ENCODE peak calls at places on chromosome 1, in eight cellular contexts. L, B, P, O, G, M, N and R are unnamed samples.

GRCh38 chr1:230270185-230270939 is 155.8 kb downstream of the PGBD5 start:
- DNase-seq in L (no peak), B (no peak), P (no peak), O (no peak), G (peak), M (no peak), N (no peak), R (no peak)

GRCh38 chr1:92408825-92409224 is 77.9 kb downstream of the GFI1 start:
- DNase-seq in L (no peak), B (no peak), P (peak), O (no peak), G (no peak), M (no peak), N (no peak), R (no peak)

GRCh38 chr1:12333036-12333785 is 103.4 kb downstream of the VPS13D start:
- DNase-seq in L (no peak), B (no peak), P (no peak), O (no peak), G (no peak), M (no peak), N (no peak), R (no peak)

GRCh38 chr1:25195835-25196234 is 36.5 kb downstream of the SYF2 start:
- DNase-seq in L (no peak), B (no peak), P (no peak), O (no peak), G (no peak), M (no peak), N (no peak), R (no peak)

GRCh38 chr1:3431266-3431665 is 23.2 kb upstream of the ARHGEF16 start:
- DNase-seq in L (no peak), B (peak), P (no peak), O (no peak), G (no peak), M (peak), N (peak), R (no peak)

GRCh38 chr1:23101101-23101827 is 67.4 kb downstream of the LUZP1 start:
- DNase-seq in L (no peak), B (no peak), P (peak), O (no peak), G (no peak), M (no peak), N (no peak), R (no peak)

GRCh38 chr1:154716012-154716411 is 108.0 kb upstream of the ADAR start:
- DNase-seq in L (no peak), B (no peak), P (no peak), O (peak), G (peak), M (no peak), N (no peak), R (no peak)

GRCh38 chr1:113904292-113904673 is 316 bp downstream of the AP4B1 start:
- DNase-seq in L (no peak), B (no peak), P (peak), O (no peak), G (peak), M (peak), N (peak), R (no peak)

GRCh38 chr1:203217139-203217621 is 12.3 kb downstream of the CHIT1 start:
- DNase-seq in L (no peak), B (no peak), P (no peak), O (no peak), G (no peak), M (no peak), N (no peak), R (no peak)

GRCh38 chr1:205851993-205852392 is 2.1 kb upstream of the PM20D1 start:
- DNase-seq in L (no peak), B (no peak), P (no peak), O (no peak), G (no peak), M (no peak), N (no peak), R (no peak)

GRCh38 chr1:42936309-42937078 is 22.2 kb downstream of the SLC2A1 start:
- DNase-seq in L (peak), B (no peak), P (peak), O (peak), G (peak), M (no peak), N (no peak), R (peak)

GRCh38 chr1:220123889-220124288 is 30.0 kb downstream of the IARS2 start:
- DNase-seq in L (no peak), B (no peak), P (no peak), O (peak), G (peak), M (no peak), N (peak), R (no peak)

GRCh38 chr1:21725738-21726392 is 56.7 kb upstream of the RAP1GAP start:
- DNase-seq in L (no peak), B (no peak), P (no peak), O (no peak), G (no peak), M (no peak), N (no peak), R (no peak)

GRCh38 chr1:106526650-106527049 is 529.8 kb upstream of the PRMT6 start:
- DNase-seq in L (no peak), B (no peak), P (no peak), O (no peak), G (no peak), M (no peak), N (no peak), R (no peak)

GRCh38 chr1:87450615-87451209 is 122.0 kb downstream of the LMO4 start:
- DNase-seq in L (no peak), B (no peak), P (no peak), O (peak), G (peak), M (no peak), N (no peak), R (peak)

GRCh38 chr1:218361298-218362065 is 16.3 kb downstream of the TGFB2 start:
- DNase-seq in L (no peak), B (peak), P (peak), O (no peak), G (no peak), M (no peak), N (no peak), R (no peak)

GRCh38 chr1:79259390-79260336 is 253.1 kb upstream of the ADGRL4 start:
- DNase-seq in L (no peak), B (peak), P (peak), O (no peak), G (no peak), M (peak), N (peak), R (no peak)

GRCh38 chr1:6580588-6581270 is 935 bp downstream of the ZBTB48 start:
- DNase-seq in L (no peak), B (no peak), P (no peak), O (no peak), G (no peak), M (no peak), N (no peak), R (no peak)